ENCODE peak calls at places on chromosomes 16 and 17, in six cellular contexts. One of them, this sample, is unnamed.

GRCh38 chr17:50908140-50908859 is 42.1 kb upstream of the TOB1 start:
- DNase-seq in body of pancreas: no peak
- DNase-seq in upper lobe of right lung: no peak
- DNase-seq in fibroblast of mammary gland: no peak
- DNase-seq in tibial artery: no peak
- DNase-seq in cardiac muscle cell: no peak
- DNase-seq in this sample: peak; percentile 69

GRCh38 chr17:50265212-50265611 is 9.1 kb upstream of the TMEM92 start:
- DNase-seq in body of pancreas: peak; percentile 24
- DNase-seq in upper lobe of right lung: peak; percentile 77
- DNase-seq in fibroblast of mammary gland: no peak
- DNase-seq in tibial artery: peak; percentile 80
- DNase-seq in cardiac muscle cell: no peak
- DNase-seq in this sample: no peak

GRCh38 chr16:67312450-67313118 is 14.0 kb downstream of the KCTD19 start:
- DNase-seq in body of pancreas: no peak
- DNase-seq in upper lobe of right lung: no peak
- DNase-seq in fibroblast of mammary gland: peak; percentile 38
- DNase-seq in tibial artery: no peak
- DNase-seq in cardiac muscle cell: peak; percentile 22
- DNase-seq in this sample: no peak

GRCh38 chr16:4517812-4518211 is 20.8 kb downstream of the CDIP1 start:
- DNase-seq in body of pancreas: peak; percentile 57
- DNase-seq in upper lobe of right lung: peak; percentile 57
- DNase-seq in fibroblast of mammary gland: peak; percentile 38
- DNase-seq in tibial artery: no peak
- DNase-seq in cardiac muscle cell: peak; percentile 57
- DNase-seq in this sample: no peak

GRCh38 chr16:75632857-75633256 is 9.8 kb upstream of the ADAT1 start:
- DNase-seq in body of pancreas: no peak
- DNase-seq in upper lobe of right lung: no peak
- DNase-seq in fibroblast of mammary gland: no peak
- DNase-seq in tibial artery: no peak
- DNase-seq in cardiac muscle cell: no peak
- DNase-seq in this sample: no peak

GRCh38 chr16:62977876-62978275 is 941.6 kb upstream of the CDH8 start:
- DNase-seq in body of pancreas: no peak
- DNase-seq in upper lobe of right lung: no peak
- DNase-seq in fibroblast of mammary gland: no peak
- DNase-seq in tibial artery: no peak
- DNase-seq in cardiac muscle cell: no peak
- DNase-seq in this sample: peak; percentile 30

GRCh38 chr16:3999479-3999868 is 116.8 kb downstream of the ADCY9 start:
- DNase-seq in body of pancreas: no peak
- DNase-seq in upper lobe of right lung: no peak
- DNase-seq in fibroblast of mammary gland: peak; percentile 71
- DNase-seq in tibial artery: peak; percentile 75
- DNase-seq in cardiac muscle cell: peak; percentile 93
- DNase-seq in this sample: no peak

GRCh38 chr16:57186630-57187507 is 740 bp downstream of the RSPRY1 start:
- DNase-seq in body of pancreas: peak; percentile 46
- DNase-seq in upper lobe of right lung: no peak
- DNase-seq in fibroblast of mammary gland: peak; percentile 56
- DNase-seq in tibial artery: peak; percentile 66
- DNase-seq in cardiac muscle cell: peak; percentile 27
- DNase-seq in this sample: peak; percentile 38

GRCh38 chr17:2701996-2702741 is 9.4 kb downstream of the CLUH start:
- DNase-seq in body of pancreas: no peak
- DNase-seq in upper lobe of right lung: peak; percentile 41
- DNase-seq in fibroblast of mammary gland: no peak
- DNase-seq in tibial artery: peak; percentile 51
- DNase-seq in cardiac muscle cell: no peak
- DNase-seq in this sample: no peak

GRCh38 chr17:32671891-32672290 is 185.1 kb downstream of the CDK5R1 start:
- DNase-seq in body of pancreas: peak; percentile 63
- DNase-seq in upper lobe of right lung: no peak
- DNase-seq in fibroblast of mammary gland: peak; percentile 28
- DNase-seq in tibial artery: peak; percentile 88
- DNase-seq in cardiac muscle cell: peak; percentile 27
- DNase-seq in this sample: no peak

GRCh38 chr17:78411241-78411855 is 32.9 kb downstream of the PGS1 start:
- DNase-seq in body of pancreas: no peak
- DNase-seq in upper lobe of right lung: no peak
- DNase-seq in fibroblast of mammary gland: no peak
- DNase-seq in tibial artery: no peak
- DNase-seq in cardiac muscle cell: no peak
- DNase-seq in this sample: no peak

GRCh38 chr17:46788796-46789195 is 29.7 kb downstream of the WNT3 start:
- DNase-seq in body of pancreas: no peak
- DNase-seq in upper lobe of right lung: no peak
- DNase-seq in fibroblast of mammary gland: no peak
- DNase-seq in tibial artery: no peak
- DNase-seq in cardiac muscle cell: no peak
- DNase-seq in this sample: no peak

GRCh38 chr17:76994237-76994637 is 126.0 kb downstream of the MGAT5B start:
- DNase-seq in body of pancreas: no peak
- DNase-seq in upper lobe of right lung: peak; percentile 7
- DNase-seq in fibroblast of mammary gland: no peak
- DNase-seq in tibial artery: no peak
- DNase-seq in cardiac muscle cell: no peak
- DNase-seq in this sample: no peak

GRCh38 chr17:78925662-78926555 is 722 bp upstream of the TIMP2 start:
- DNase-seq in body of pancreas: peak; percentile 65
- DNase-seq in upper lobe of right lung: peak; percentile 86
- DNase-seq in fibroblast of mammary gland: peak; percentile 91
- DNase-seq in tibial artery: peak; percentile 95
- DNase-seq in cardiac muscle cell: peak; percentile 94
- DNase-seq in this sample: no peak

GRCh38 chr17:48259710-48260291 is 152.2 kb downstream of the SNX11 start:
- DNase-seq in body of pancreas: peak; percentile 19
- DNase-seq in upper lobe of right lung: no peak
- DNase-seq in fibroblast of mammary gland: peak; percentile 43
- DNase-seq in tibial artery: no peak
- DNase-seq in cardiac muscle cell: peak; percentile 54
- DNase-seq in this sample: peak; percentile 51

GRCh38 chr16:11636172-11636721 is 32.0 kb upstream of the SNN start:
- DNase-seq in body of pancreas: peak; percentile 72
- DNase-seq in upper lobe of right lung: no peak
- DNase-seq in fibroblast of mammary gland: no peak
- DNase-seq in tibial artery: no peak
- DNase-seq in cardiac muscle cell: no peak
- DNase-seq in this sample: peak; percentile 98

GRCh38 chr17:927611-928461 is 51.7 kb downstream of the NXN start:
- DNase-seq in body of pancreas: no peak
- DNase-seq in upper lobe of right lung: no peak
- DNase-seq in fibroblast of mammary gland: peak; percentile 95
- DNase-seq in tibial artery: no peak
- DNase-seq in cardiac muscle cell: peak; percentile 94
- DNase-seq in this sample: peak; percentile 91

GRCh38 chr17:17028059-17028877 is 14.0 kb upstream of the MPRIP start:
- DNase-seq in body of pancreas: peak; percentile 72
- DNase-seq in upper lobe of right lung: peak; percentile 93
- DNase-seq in fibroblast of mammary gland: peak; percentile 66
- DNase-seq in tibial artery: no peak
- DNase-seq in cardiac muscle cell: peak; percentile 75
- DNase-seq in this sample: peak; percentile 96

GRCh38 chr16:72400257-72401078 is 228.5 kb upstream of the PMFBP1 start:
- DNase-seq in body of pancreas: peak; percentile 47
- DNase-seq in upper lobe of right lung: no peak
- DNase-seq in fibroblast of mammary gland: peak; percentile 73
- DNase-seq in tibial artery: no peak
- DNase-seq in cardiac muscle cell: peak; percentile 84
- DNase-seq in this sample: peak; percentile 52

DNA sequence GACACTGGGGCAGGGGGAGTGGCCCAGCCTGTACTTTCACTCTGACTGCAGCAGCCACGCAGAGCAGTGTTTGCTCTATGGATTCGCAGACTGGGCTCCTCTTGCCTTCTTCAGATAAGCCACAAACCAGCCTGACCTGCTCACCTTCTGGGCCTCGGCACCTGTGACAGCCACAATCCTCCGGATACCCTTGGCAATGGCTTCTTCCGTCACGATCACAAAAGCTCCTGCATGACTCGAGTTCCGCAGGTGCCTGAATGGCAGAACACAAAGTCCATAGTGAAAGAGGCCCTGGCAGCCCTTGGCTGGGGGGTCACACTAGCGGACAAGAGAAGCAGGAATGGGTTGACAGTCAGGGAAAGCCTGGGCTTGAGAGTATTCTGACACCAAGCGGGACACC is 3.8 kb upstream of the EXOSC6 start:
- DNase-seq in body of pancreas: no peak
- DNase-seq in upper lobe of right lung: no peak
- DNase-seq in fibroblast of mammary gland: no peak
- DNase-seq in tibial artery: peak; percentile 38
- DNase-seq in cardiac muscle cell: no peak
- DNase-seq in this sample: no peak
- H3K4me3 ChIP-seq in body of pancreas: no peak overlapping the region
- H3K4me3 ChIP-seq in upper lobe of right lung: no peak overlapping the region
- H3K4me3 ChIP-seq in fibroblast of mammary gland: no peak overlapping the region
- H3K4me3 ChIP-seq in tibial artery: no peak overlapping the region
- H3K4me3 ChIP-seq in cardiac muscle cell: no peak overlapping the region
- H3K4me3 ChIP-seq in this sample: no peak overlapping the region

DNA sequence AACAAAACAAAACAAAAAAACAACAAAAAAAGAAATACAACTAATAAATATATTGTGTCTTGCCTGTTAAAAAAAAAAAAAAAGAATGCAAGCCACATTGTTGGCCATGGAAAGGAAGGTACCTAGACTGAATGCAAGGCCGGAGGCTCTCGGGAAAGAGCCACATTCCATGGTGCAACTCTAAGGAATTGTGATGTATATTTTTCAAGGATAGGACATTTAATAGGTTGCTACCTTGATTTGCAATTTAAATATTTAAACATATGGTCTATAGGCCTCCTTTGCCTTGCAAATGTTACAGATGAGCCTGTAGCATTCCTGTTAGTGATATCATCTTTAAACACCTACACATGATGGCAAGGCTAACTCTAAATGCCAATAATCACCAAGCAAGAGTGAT is 650.9 kb downstream of the TOX3 start:
- DNase-seq in body of pancreas: no peak
- DNase-seq in upper lobe of right lung: no peak
- DNase-seq in fibroblast of mammary gland: no peak
- DNase-seq in tibial artery: no peak
- DNase-seq in cardiac muscle cell: no peak
- DNase-seq in this sample: no peak
- TF ChIP-seq CTCF in body of pancreas: no peak
- TF ChIP-seq CTCF in upper lobe of right lung: no peak
- TF ChIP-seq CTCF in fibroblast of mammary gland: no peak
- TF ChIP-seq CTCF in tibial artery: no peak
- TF ChIP-seq CTCF in cardiac muscle cell: no peak
- TF ChIP-seq CTCF in this sample: no peak

GRCh38 chr17:63941751-63942150 is 9.6 kb upstream of the CD79B start:
- DNase-seq in body of pancreas: no peak
- DNase-seq in upper lobe of right lung: no peak
- DNase-seq in fibroblast of mammary gland: no peak
- DNase-seq in tibial artery: no peak
- DNase-seq in cardiac muscle cell: no peak
- DNase-seq in this sample: no peak

GRCh38 chr17:63945851-63946439 is 13.8 kb upstream of the CD79B start:
- DNase-seq in body of pancreas: no peak
- DNase-seq in upper lobe of right lung: no peak
- DNase-seq in fibroblast of mammary gland: no peak
- DNase-seq in tibial artery: no peak
- DNase-seq in cardiac muscle cell: no peak
- DNase-seq in this sample: no peak

GRCh38 chr17:63942309-63942985 is 10.3 kb upstream of the CD79B start:
- DNase-seq in body of pancreas: no peak
- DNase-seq in upper lobe of right lung: no peak
- DNase-seq in fibroblast of mammary gland: no peak
- DNase-seq in tibial artery: no peak
- DNase-seq in cardiac muscle cell: no peak
- DNase-seq in this sample: no peak

GRCh38 chr17:63944736-63945499 is 12.8 kb upstream of the CD79B start:
- DNase-seq in body of pancreas: no peak
- DNase-seq in upper lobe of right lung: no peak
- DNase-seq in fibroblast of mammary gland: no peak
- DNase-seq in tibial artery: no peak
- DNase-seq in cardiac muscle cell: no peak
- DNase-seq in this sample: no peak

DNA sequence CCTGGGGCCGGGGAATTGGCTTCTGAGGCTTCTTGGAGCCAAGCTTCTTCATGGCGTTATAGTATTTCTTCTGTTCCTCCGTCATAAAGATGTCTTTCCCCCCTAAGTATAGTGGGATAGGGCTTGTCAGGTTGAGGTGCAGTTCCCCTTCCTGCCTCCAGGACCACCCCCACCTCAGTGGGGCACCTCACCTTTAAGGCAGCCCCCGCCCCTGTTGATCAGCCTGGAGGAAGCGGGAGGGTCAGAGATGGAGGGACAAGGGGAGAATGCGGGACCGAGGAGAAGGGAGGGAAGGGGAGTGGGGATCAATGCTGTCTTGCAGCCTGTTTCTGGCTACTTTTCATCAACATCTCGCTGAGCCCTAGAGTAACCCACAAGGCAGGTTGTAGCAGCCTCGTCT is 11.6 kb upstream of the CD79B start:
- DNase-seq in body of pancreas: no peak
- DNase-seq in upper lobe of right lung: no peak
- DNase-seq in fibroblast of mammary gland: no peak
- DNase-seq in tibial artery: no peak
- DNase-seq in cardiac muscle cell: no peak
- DNase-seq in this sample: no peak
- H3K4me3 ChIP-seq in body of pancreas: no peak overlapping the region
- H3K4me3 ChIP-seq in upper lobe of right lung: no peak overlapping the region
- H3K4me3 ChIP-seq in fibroblast of mammary gland: no peak overlapping the region
- H3K4me3 ChIP-seq in tibial artery: no peak overlapping the region
- H3K4me3 ChIP-seq in cardiac muscle cell: no peak overlapping the region
- H3K4me3 ChIP-seq in this sample: no peak overlapping the region

GRCh38 chr17:43659823-43660222 is 1.9 kb downstream of the MEOX1 start:
- DNase-seq in body of pancreas: no peak
- DNase-seq in upper lobe of right lung: no peak
- DNase-seq in fibroblast of mammary gland: no peak
- DNase-seq in tibial artery: no peak
- DNase-seq in cardiac muscle cell: no peak
- DNase-seq in this sample: no peak

GRCh38 chr17:43658890-43659289 is 2.8 kb downstream of the MEOX1 start:
- DNase-seq in body of pancreas: no peak
- DNase-seq in upper lobe of right lung: no peak
- DNase-seq in fibroblast of mammary gland: no peak
- DNase-seq in tibial artery: no peak
- DNase-seq in cardiac muscle cell: no peak
- DNase-seq in this sample: no peak

GRCh38 chr17:43660816-43661493 is 767 bp downstream of the MEOX1 start:
- DNase-seq in body of pancreas: no peak
- DNase-seq in upper lobe of right lung: no peak
- DNase-seq in fibroblast of mammary gland: no peak
- DNase-seq in tibial artery: no peak
- DNase-seq in cardiac muscle cell: no peak
- DNase-seq in this sample: no peak

GRCh38 chr17:43661699-43662431 is at the start of gene MEOX1:
- DNase-seq in body of pancreas: no peak
- DNase-seq in upper lobe of right lung: no peak
- DNase-seq in fibroblast of mammary gland: peak; percentile 79
- DNase-seq in tibial artery: no peak
- DNase-seq in cardiac muscle cell: peak; percentile 65
- DNase-seq in this sample: peak; percentile 64

DNA sequence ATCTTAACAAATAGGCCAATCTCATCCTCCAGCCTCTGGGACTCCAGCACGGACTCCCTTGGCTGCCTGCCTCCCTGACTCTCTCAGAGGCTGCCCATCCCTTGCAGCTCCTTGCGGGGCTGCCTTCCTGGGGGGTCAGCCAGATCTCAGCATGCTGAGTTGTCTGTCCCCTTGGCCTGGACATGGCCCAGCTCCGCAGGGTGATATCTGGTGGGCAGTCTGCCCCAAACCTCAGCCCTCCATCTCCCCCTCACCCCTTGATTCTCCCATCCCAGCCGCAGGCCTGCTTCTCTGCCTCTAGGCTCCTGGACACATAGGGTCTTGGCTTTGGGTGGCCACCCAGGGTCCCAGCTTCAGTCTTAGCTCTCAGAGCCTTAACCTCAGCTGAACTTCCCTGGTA is 1.5 kb downstream of the MEOX1 start:
- DNase-seq in body of pancreas: no peak
- DNase-seq in upper lobe of right lung: no peak
- DNase-seq in fibroblast of mammary gland: no peak
- DNase-seq in tibial artery: no peak
- DNase-seq in cardiac muscle cell: no peak
- DNase-seq in this sample: no peak
- TF ChIP-seq CTCF in body of pancreas: no peak
- TF ChIP-seq CTCF in upper lobe of right lung: no peak
- TF ChIP-seq CTCF in fibroblast of mammary gland: no peak
- TF ChIP-seq CTCF in tibial artery: no peak
- TF ChIP-seq CTCF in cardiac muscle cell: no peak
- TF ChIP-seq CTCF in this sample: no peak

This sample was measured in bronchial epithelial cell.